ENCODE peak calls at places on chromosomes 11 and 22, in five cellular contexts. K is uterus; O is HT-29; E is GM19239; F is activated T-cell treated with anti-CD3 and anti-CD28 coated beads, Interleukin-2, amount 50 U/mL, for 24 hours. G is an unnamed sample.

GRCh38 chr11:1194231-1194976 is 28.5 kb upstream of the MUC5B start:
- DNase-seq in E (no peak), K (no peak), O (no peak), F (no peak), G (peak; percentile 11)

GRCh38 chr22:22767876-22768602 is 119.6 kb upstream of the IGLL5 start:
- DNase-seq in O (no peak), E (no peak), K (no peak), F (no peak), G (no peak)

GRCh38 chr11:58070585-58070984 is 39.8 kb downstream of the OR6Q1 start:
- DNase-seq in K (no peak), O (no peak), F (no peak), E (no peak), G (no peak)

GRCh38 chr11:106827687-106828086 is 190.6 kb downstream of the GUCY1A2 start:
- DNase-seq in O (no peak), K (no peak), E (no peak), F (no peak), G (no peak)

GRCh38 chr11:8033312-8033715 is 46.2 kb downstream of the EIF3F start:
- DNase-seq in O (peak; percentile 75), K (peak; percentile 89), F (peak; percentile 70), E (peak; percentile 73), G (peak; percentile 78)

GRCh38 chr11:92776676-92777075 is 192.8 kb upstream of the MTNR1B start:
- DNase-seq in F (no peak), O (no peak), K (no peak), E (no peak), G (peak; percentile 16)

GRCh38 chr22:30866811-30867271 is 101.7 kb downstream of the MORC2 start:
- DNase-seq in E (no peak), K (peak; percentile 10), F (no peak), O (no peak), G (no peak)

GRCh38 chr11:850777-851762 is 8.4 kb downstream of the TSPAN4 start:
- DNase-seq in E (peak; percentile 72), O (no peak), K (no peak), F (no peak), G (no peak)

GRCh38 chr11:102653744-102654291 is 28.7 kb upstream of the MMP20 start:
- DNase-seq in F (no peak), O (no peak), K (no peak), E (no peak), G (no peak)

GRCh38 chr11:60887531-60887930 is 18.9 kb downstream of the PRPF19 start:
- DNase-seq in E (no peak), F (no peak), O (peak; percentile 89), K (peak; percentile 10), G (no peak)

GRCh38 chr11:73216466-73216865 is 1.6 kb upstream of the P2RY2 start:
- DNase-seq in E (no peak), O (no peak), F (no peak), K (no peak), G (no peak)

GRCh38 chr11:74783241-74783871 is 34.7 kb downstream of the RNF169 start:
- DNase-seq in K (no peak), E (peak; percentile 46), F (no peak), O (peak; percentile 47), G (no peak)

GRCh38 chr11:44434191-44434590 is 124.3 kb upstream of the ALX4 start:
- DNase-seq in F (no peak), E (no peak), O (no peak), K (no peak), G (no peak)

GRCh38 chr22:29780781-29781676 is 13.9 kb downstream of the UQCR10 start:
- DNase-seq in F (no peak), K (no peak), E (no peak), O (no peak), G (no peak)

G was measured in left ventricle myocardium inferior.